ENCODE peak calls at places on chromosomes 13 and 19, in ten cellular contexts. Y is neuronal stem cell; H is BJ; W is stomach; G is OCI-LY7; I is CD4-positive, CD25-positive, alpha-beta regulatory T cell; E is right atrium auricular region; B is cardiac fibroblast; V is left lung; S is CD8-positive, alpha-beta memory T cell. L is an unnamed sample.

GRCh38 chr19:34314437-34315313 is 50.3 kb upstream of the GPI start:
- DNase-seq in Y (no peak), H (no peak), W (no peak), G (peak; percentile 82), I (no peak), E (no peak), B (no peak), V (no peak), S (no peak), L (no peak)

GRCh38 chr19:50162988-50163387 is at the start of gene IZUMO2:
- DNase-seq in Y (no peak), H (no peak), W (no peak), G (no peak), I (no peak), E (no peak), B (no peak), V (no peak), S (no peak), L (no peak)

GRCh38 chr13:27289016-27289665 is 18.5 kb downstream of the RASL11A start:
- DNase-seq in Y (no peak), H (no peak), W (no peak), G (no peak), I (no peak), E (no peak), B (no peak), V (no peak), S (no peak), L (no peak)

GRCh38 chr19:10295305-10295846 is 5.6 kb downstream of the ICAM5 start:
- DNase-seq in Y (no peak), H (no peak), W (peak; percentile 51), G (peak; percentile 29), I (peak; percentile 84), E (no peak), B (no peak), V (peak; percentile 94), S (peak; percentile 84), L (no peak)

GRCh38 chr19:5947435-5947834 is 30.5 kb downstream of the RANBP3 start:
- DNase-seq in Y (no peak), H (no peak), W (peak; percentile 37), G (no peak), I (no peak), E (peak; percentile 82), B (peak; percentile 83), V (peak; percentile 87), S (no peak), L (no peak)

GRCh38 chr19:45824041-45824471 is 8.9 kb upstream of the RSPH6A start:
- DNase-seq in Y (no peak), H (no peak), W (peak; percentile 71), G (no peak), I (no peak), E (no peak), B (peak; percentile 14), V (peak; percentile 61), S (no peak), L (no peak)

GRCh38 chr19:30450945-30451344 is 78.8 kb downstream of the ZNF536 start:
- DNase-seq in Y (no peak), H (no peak), W (no peak), G (no peak), I (no peak), E (no peak), B (no peak), V (no peak), S (no peak), L (no peak)

GRCh38 chr13:26541678-26542553 is 15.6 kb upstream of the WASF3 start:
- DNase-seq in Y (no peak), H (no peak), W (no peak), G (no peak), I (no peak), E (no peak), B (no peak), V (no peak), S (no peak), L (no peak)

GRCh38 chr19:11324079-11324661 is 15.3 kb downstream of the RAB3D start:
- DNase-seq in Y (no peak), H (peak; percentile 92), W (peak; percentile 85), G (peak; percentile 31), I (peak; percentile 76), E (peak; percentile 94), B (peak; percentile 97), V (peak; percentile 93), S (no peak), L (peak; percentile 19)

GRCh38 chr13:44103721-44104490 is 224.2 kb downstream of the LACC1 start:
- DNase-seq in Y (no peak), H (no peak), W (no peak), G (no peak), I (no peak), E (no peak), B (no peak), V (no peak), S (no peak), L (no peak)

GRCh38 chr13:54593504-54593903 is 1564.9 kb downstream of the OLFM4 start:
- DNase-seq in Y (no peak), H (no peak), W (no peak), G (no peak), I (no peak), E (no peak), B (no peak), V (no peak), S (no peak), L (no peak)

DNA sequence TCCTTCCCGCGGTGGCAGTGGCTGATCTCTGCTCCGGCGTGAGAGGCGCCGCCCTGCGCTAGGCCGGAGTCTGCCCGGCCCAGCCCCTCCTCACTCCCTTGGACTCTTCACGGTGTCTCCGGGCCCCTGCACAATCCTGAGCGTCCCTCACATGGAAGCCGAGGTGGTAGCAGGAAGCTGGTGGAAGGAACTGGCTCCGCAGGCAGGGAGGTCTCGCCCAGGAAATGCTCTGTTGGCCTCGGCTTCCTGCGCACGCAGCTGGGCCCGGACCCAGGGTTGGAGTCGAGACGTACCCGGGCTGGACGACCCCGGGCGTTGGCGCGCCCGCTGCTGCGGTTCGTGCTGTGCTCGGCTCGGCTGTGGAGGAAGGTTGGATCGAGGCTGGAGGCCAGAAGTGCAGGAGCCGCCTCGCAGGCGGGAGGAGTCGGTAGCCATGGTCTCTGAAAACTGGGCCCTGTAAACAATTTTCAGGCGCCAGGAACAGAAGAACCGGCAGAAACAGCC is 46.3 kb downstream of the ZNF724 start:
- DNase-seq in Y (no peak), H (no peak), W (no peak), G (no peak), I (no peak), E (no peak), B (peak; percentile 1), V (peak; percentile 81), S (no peak), L (no peak)
- H3K4me3 ChIP-seq in Y (no peak overlapping the region), H (no peak overlapping the region), W (peak overlapping the region; percentile 12), G (no peak overlapping the region), I (no peak overlapping the region), E (peak overlapping the region; percentile 42), B (no peak overlapping the region), V (no peak overlapping the region), S (no peak overlapping the region), L (no peak overlapping the region)

DNA sequence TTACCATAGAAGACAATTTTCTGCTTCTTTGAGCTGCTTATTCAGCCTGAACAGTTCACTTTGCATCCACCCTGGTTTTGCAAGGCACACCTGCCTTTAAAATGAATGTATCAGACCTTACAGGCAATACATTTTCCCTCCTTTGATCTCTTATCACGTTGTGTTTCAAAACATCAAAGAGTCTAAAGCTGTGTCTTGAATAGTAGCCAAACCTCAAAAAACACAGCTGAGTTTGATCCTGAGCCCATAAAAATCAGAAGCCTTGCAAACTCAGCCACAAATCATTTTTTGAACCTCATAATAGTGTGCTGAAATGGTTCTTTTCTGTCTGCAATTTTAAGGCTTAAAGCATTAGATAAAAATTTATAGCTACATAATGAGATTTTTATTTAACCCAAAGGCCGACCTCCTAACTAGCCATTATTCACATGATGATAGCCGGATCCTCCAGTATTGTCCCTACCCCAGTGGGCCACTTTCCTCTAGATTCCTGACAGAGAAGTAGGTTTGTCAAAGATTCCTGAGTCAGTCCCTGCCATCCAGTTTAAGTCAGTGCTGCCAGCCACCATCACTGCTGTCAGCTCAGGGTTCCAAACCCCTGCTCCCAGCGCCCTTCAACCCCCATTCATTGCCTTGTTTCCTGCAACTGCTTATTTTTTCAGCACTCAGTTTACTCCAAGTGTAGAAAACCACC is 71.8 kb downstream of the CAB39L start:
- DNase-seq in Y (no peak), H (no peak), W (no peak), G (peak; percentile 91), I (peak; percentile 21), E (no peak), B (no peak), V (no peak), S (no peak), L (peak; percentile 74)
- H3K4me3 ChIP-seq in Y (no peak overlapping the region), H (no peak overlapping the region), W (no peak overlapping the region), G (peak overlapping the region; percentile 54), I (peak overlapping the region; percentile 26), E (no peak overlapping the region), B (no peak overlapping the region), V (no peak overlapping the region), S (no peak overlapping the region), L (no peak overlapping the region)

DNA sequence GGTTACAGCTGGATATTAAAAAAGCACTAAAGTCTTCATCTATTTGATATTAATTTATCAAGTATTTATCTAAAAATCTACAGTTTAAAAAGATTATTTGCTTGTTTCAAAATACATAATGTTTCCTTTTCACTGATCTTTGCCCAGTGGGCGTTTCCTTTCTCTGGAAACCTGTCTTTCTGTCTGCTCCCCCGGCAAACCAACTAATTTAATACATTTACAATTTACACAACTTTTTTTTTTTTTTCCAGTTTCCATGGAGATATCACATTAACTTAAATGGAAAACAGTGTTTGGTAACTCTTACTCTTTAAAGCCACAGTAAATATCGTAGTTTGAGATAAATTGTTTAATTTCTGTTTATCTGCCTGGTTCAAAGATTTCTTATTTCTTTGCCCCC is 5.3 kb downstream of the GPC6 start:
- DNase-seq in Y (no peak), H (no peak), W (no peak), G (no peak), I (no peak), E (no peak), B (no peak), V (no peak), S (no peak), L (no peak)
- H3K4me3 ChIP-seq in Y (no peak overlapping the region), H (no peak overlapping the region), W (no peak overlapping the region), G (no peak overlapping the region), I (no peak overlapping the region), E (no peak overlapping the region), B (no peak overlapping the region), V (no peak overlapping the region), S (no peak overlapping the region), L (no peak overlapping the region)

DNA sequence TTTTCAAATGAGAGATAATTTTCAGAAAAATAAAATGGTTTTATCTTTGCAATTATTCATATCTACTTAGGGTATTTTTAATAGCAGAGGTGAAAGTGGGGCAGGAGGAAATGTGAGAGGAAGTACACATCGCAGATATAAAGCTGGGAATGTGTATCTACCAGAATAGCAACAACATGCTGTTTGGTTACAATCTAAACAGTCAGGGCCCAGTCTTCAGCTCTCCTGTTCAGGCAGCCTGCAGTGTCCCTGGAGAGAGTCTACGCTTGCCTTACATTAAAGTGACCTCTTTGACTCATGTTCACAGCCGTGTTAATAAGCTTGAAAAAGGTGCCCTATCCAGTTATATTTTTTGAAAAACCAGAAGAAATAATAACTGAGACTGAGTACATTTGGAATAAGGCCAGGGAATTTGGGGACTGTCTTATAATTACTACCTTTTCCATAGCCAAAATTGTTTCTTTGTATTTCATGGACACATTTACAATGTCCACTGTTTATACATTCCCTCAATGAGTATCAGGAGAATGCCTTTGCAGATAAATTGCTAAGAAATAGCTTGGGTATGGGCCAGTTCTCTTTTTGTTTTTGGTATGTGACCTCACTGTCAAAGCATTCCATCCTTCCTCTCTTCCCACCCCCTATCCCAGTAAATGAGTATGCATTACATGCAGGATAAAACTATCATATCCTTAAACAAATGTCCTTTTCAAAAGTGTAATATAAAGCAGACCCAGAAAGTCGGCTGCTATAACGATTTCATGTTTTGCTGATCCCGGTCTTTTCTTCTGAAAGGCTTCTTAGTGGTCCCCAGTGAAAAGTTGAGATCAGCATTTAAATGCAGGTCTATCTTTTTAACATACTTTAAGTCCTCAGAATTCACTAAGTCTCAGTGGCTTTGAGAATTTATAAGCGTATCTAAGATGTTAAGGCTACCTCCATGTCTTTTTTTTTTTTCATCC is 82.6 kb downstream of the PCDH9 start:
- DNase-seq in Y (no peak), H (peak; percentile 18), W (no peak), G (no peak), I (no peak), E (no peak), B (peak; percentile 90), V (no peak), S (no peak), L (no peak)
- H3K4me3 ChIP-seq in Y (no peak overlapping the region), H (no peak overlapping the region), W (no peak overlapping the region), G (no peak overlapping the region), I (no peak overlapping the region), E (peak overlapping the region; percentile 18), B (peak overlapping the region; percentile 30), V (no peak overlapping the region), S (no peak overlapping the region), L (no peak overlapping the region)